ENCODE peak calls at places on chromosome X, in five cellular contexts. Y is right atrium auricular region, C is upper lobe of right lung, V is right lobe of liver, H is transverse colon. I is an unnamed sample.

GRCh38 chrX:72685810-72686465 is 28.2 kb downstream of the PHKA1 start:
- DNase-seq in Y (no peak), C (no peak), V (no peak), H (no peak), I (no peak)

GRCh38 chrX:15451913-15452312 is 41.2 kb downstream of the PIR start:
- DNase-seq in Y (no peak), C (no peak), V (no peak), H (no peak), I (no peak)

GRCh38 chrX:95056901-95057300 is 1382.9 kb downstream of the FAM133A start:
- DNase-seq in Y (no peak), C (no peak), V (no peak), H (no peak), I (no peak)

GRCh38 chrX:7372843-7373525 is 225.0 kb upstream of the PUDP start:
- DNase-seq in Y (no peak), C (no peak), V (no peak), H (no peak), I (no peak)

GRCh38 chrX:70525733-70526132 is 81.1 kb downstream of the DLG3 start:
- DNase-seq in Y (no peak), C (peak; percentile 87), V (no peak), H (no peak), I (peak; percentile 90)

GRCh38 chrX:40304115-40304514 is 206.4 kb upstream of the BCOR start:
- DNase-seq in Y (no peak), C (no peak), V (no peak), H (no peak), I (no peak)

GRCh38 chrX:13008851-13009250 is 33.9 kb downstream of the TMSB4X start:
- DNase-seq in Y (no peak), C (no peak), V (no peak), H (no peak), I (no peak)

GRCh38 chrX:40465735-40466551 is 114.8 kb upstream of the ATP6AP2 start:
- DNase-seq in Y (no peak), C (no peak), V (no peak), H (no peak), I (no peak)

GRCh38 chrX:30800901-30801300 is 88.2 kb downstream of the TAB3 start:
- DNase-seq in Y (no peak), C (no peak), V (no peak), H (no peak), I (peak; percentile 20)

GRCh38 chrX:41333994-41334865 is at the start of gene DDX3X:
- DNase-seq in Y (peak; percentile 93), C (peak; percentile 90), V (peak; percentile 95), H (peak; percentile 93), I (peak; percentile 92)

GRCh38 chrX:57528670-57529255 is 63.0 kb upstream of the ZXDB start:
- DNase-seq in Y (no peak), C (no peak), V (no peak), H (no peak), I (no peak)

GRCh38 chrX:103817502-103817901 is 14.6 kb downstream of the RAB9B start:
- DNase-seq in Y (no peak), C (no peak), V (no peak), H (no peak), I (no peak)

GRCh38 chrX:34612036-34612435 is 45.0 kb downstream of the TMEM47 start:
- DNase-seq in Y (no peak), C (no peak), V (no peak), H (no peak), I (no peak)

GRCh38 chrX:70046978-70047377 is 2.8 kb downstream of the AWAT2 start:
- DNase-seq in Y (no peak), C (no peak), V (no peak), H (no peak), I (no peak)

GRCh38 chrX:150766351-150767044 is 73.3 kb downstream of the MTMR1 start:
- DNase-seq in Y (peak; percentile 43), C (no peak), V (no peak), H (no peak), I (no peak)

DNA sequence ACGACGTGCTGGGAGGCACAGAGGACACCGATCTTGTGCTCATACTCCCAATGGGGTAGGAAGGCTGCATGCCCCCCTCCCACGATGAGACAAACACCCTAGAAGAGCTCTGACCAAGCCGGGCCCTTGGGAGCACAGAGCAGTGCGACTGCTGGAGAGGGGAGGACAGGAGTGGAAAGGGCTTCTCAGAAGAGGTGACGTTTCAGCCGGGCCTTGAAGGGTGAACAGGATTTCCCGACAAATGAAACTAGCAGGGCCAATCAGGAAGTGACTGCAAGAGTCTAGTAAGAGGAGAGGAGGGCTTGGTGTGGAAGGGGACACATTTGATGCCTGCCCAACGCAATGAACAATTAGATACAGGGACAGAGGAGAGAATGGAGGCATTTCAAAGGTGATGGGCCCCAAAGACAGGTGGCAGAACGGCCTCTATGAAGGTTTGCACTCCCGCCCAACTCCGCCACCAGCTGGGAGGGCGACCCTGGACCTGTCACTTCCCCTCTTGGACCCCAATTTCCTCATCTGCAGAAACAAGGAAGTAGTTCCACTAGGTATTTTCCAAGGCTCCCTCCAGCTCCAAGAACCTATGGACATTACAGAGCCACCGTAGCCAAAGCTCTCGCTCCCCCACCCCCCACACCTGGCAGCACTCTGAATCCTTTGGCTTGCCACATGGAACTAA is 3.9 kb downstream of the HCFC1 start:
- DNase-seq in Y (no peak), C (no peak), V (peak; percentile 47), H (no peak), I (no peak)
- H3K4me3 ChIP-seq in Y (no peak overlapping the region), C (peak overlapping the region; percentile 68), V (no peak overlapping the region), H (no peak overlapping the region), I (peak overlapping the region; percentile 90)

GRCh38 chrX:65997978-65998717 is 41.7 kb downstream of the VSIG4 start:
- DNase-seq in Y (no peak), C (no peak), V (peak; percentile 56), H (no peak), I (no peak)

GRCh38 chrX:65994519-65995501 is 45.1 kb downstream of the VSIG4 start:
- DNase-seq in Y (no peak), C (no peak), V (no peak), H (no peak), I (no peak)

GRCh38 chrX:65990702-65991101 is 49.2 kb downstream of the VSIG4 start:
- DNase-seq in Y (no peak), C (no peak), V (no peak), H (no peak), I (no peak)

GRCh38 chrX:65993915-65994460 is 45.9 kb downstream of the VSIG4 start:
- DNase-seq in Y (no peak), C (no peak), V (no peak), H (no peak), I (no peak)

DNA sequence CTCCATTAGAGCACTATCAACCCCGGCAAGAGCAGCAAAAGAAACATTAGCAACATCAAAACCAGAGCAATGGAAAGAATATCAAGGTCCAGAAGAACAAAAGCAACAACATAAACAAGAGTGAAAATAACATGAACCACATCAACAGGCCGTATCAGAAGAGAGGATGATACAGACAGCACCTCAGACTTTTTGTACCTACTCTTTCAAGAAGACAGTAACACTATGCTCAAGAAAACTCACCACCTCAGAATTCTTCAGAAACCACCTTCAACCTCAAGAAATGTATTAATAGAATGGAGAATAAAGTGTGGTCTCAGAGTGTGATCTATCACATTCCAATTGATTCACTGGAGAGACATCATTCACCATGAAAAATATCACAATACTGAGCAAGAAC is 46.5 kb downstream of the VSIG4 start:
- DNase-seq in Y (no peak), C (no peak), V (no peak), H (no peak), I (no peak)
- H3K9me3 ChIP-seq in Y (no peaks in the 10 kb centered on the region), C (no peaks in the 10 kb centered on the region), V (no peaks in the 10 kb centered on the region), H (no peaks in the 10 kb centered on the region), I (no peaks in the 10 kb centered on the region)

DNA sequence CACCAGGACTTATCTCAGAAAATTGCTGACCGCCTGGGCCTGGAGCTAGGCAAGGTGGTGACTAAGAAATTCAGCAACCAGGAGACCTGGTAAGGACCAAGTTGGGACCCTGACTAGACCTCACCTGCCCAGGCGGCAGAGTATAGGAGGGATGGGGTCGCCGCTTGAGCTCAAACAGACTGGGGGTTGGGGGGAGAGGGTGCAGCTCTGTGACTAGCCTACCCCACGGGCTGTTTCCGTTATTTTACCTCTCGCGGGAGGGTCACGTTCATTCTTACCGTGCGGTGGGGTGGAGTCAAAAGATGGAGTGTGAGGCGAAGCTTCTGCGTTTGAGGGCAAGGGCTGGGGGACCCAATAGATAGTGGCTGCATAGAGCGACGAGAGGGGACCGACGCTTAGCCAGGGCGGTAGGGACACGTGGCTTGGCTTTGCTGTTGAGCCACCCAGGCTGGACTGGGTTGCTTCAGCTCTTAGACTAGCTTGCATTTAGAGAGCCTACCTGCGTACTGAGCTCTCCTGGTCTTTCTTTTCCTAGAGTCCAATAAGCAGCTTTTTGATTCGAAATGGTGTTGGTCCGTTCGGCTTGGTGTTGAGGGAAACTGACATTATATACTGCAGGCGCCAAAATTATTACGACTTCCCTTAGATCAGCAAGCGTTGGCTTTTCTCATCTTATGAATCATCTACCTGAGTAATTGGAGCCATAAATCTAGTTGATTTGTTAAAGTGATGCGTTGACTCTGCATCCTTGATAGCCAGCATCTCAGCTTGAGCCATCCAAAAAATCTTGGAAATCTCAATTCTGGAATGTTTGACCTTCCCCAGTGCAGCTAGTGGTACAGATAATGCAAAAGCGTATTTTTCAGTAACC is 587 bp downstream of the PRPS1 start:
- DNase-seq in Y (no peak), C (peak; percentile 59), V (peak; percentile 64), H (peak; percentile 18), I (no peak)
- H3K4me3 ChIP-seq in Y (peak overlapping the region; percentile 63), C (peak overlapping the region; percentile 66), V (peak overlapping the region; percentile 61), H (peak overlapping the region; percentile 41), I (peak overlapping the region; percentile 60)

DNA sequence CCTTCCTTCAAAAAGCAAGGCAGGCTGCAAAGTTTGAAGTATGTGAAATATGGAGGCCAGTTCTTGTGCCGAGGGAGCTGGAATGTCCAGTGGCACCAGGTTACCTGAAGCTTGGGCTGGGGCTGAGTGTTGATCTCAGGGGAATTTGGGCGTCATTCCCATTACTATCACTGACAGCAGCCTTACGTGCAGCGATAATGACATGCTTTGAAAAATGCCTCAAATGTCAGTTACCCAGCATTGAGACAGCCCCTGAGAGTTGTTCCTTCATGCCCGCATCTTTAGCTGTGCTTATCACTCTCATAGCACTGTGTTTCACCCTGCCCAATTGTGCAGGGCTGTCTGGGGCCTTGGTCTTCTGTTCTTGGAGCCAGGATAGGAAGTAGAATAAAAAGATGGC is 27.4 kb downstream of the SLC16A2 start:
- DNase-seq in Y (no peak), C (no peak), V (no peak), H (no peak), I (no peak)
- H3K9me3 ChIP-seq in Y (no peaks in the 10 kb centered on the region), C (no peaks in the 10 kb centered on the region), V (no peaks in the 10 kb centered on the region), H (no peaks in the 10 kb centered on the region), I (no peaks in the 10 kb centered on the region)

GRCh38 chrX:16807548-16807947 is 21.3 kb downstream of the TXLNG start:
- DNase-seq in Y (no peak), C (no peak), V (no peak), H (no peak), I (no peak)
- H3K4me3 ChIP-seq in Y (peak overlapping the region; percentile 29), C (peak overlapping the region; percentile 36), V (no peak overlapping the region), H (no peak overlapping the region), I (peak overlapping the region; percentile 20)

GRCh38 chrX:146449243-146449642 is 360.3 kb upstream of the CXorf51B start:
- DNase-seq in Y (no peak), C (no peak), V (no peak), H (no peak), I (no peak)
- H3K9me3 ChIP-seq in Y (no peaks in the 10 kb centered on the region), C (no peaks in the 10 kb centered on the region), V (no peaks in the 10 kb centered on the region), H (no peaks in the 10 kb centered on the region), I (no peaks in the 10 kb centered on the region)